ENCODE peak calls at places on chromosomes 13 and 19, in five cellular contexts. C is H1, W is neuronal stem cell, T is mesenchymal stem cell, U is trophoblast cell. A is an unnamed sample.

GRCh38 chr19:48568345-48568886 is 16.4 kb downstream of the SULT2B1 start:
- DNase-seq in C (peak), W (no peak), T (peak), U (peak), A (peak)

GRCh38 chr19:19256072-19256969 is 16.8 kb downstream of the TM6SF2 start:
- DNase-seq in C (no peak), W (no peak), T (no peak), U (no peak), A (no peak)

GRCh38 chr19:18007939-18008673 is at the start of gene ARRDC2:
- DNase-seq in C (peak), W (peak), T (peak), U (peak), A (peak)

GRCh38 chr19:45273532-45273877 is 22.4 kb downstream of the MARK4 start:
- DNase-seq in C (no peak), W (no peak), T (no peak), U (no peak), A (no peak)

GRCh38 chr13:112448621-112449544 is 72.7 kb downstream of the SPACA7 start:
- DNase-seq in C (no peak), W (no peak), T (no peak), U (no peak), A (no peak)

GRCh38 chr19:18167975-18168645 is 5.5 kb upstream of the IFI30 start:
- DNase-seq in C (peak), W (no peak), T (peak), U (no peak), A (no peak)

GRCh38 chr19:45223879-45224278 is 21.3 kb downstream of the EXOC3L2 start:
- DNase-seq in C (no peak), W (no peak), T (no peak), U (peak), A (no peak)

GRCh38 chr19:46731007-46731501 is 14.1 kb upstream of the PRKD2 start:
- DNase-seq in C (no peak), W (no peak), T (peak), U (peak), A (no peak)

GRCh38 chr19:29517412-29517811 is 8.4 kb upstream of the VSTM2B start:
- DNase-seq in C (no peak), W (no peak), T (no peak), U (no peak), A (no peak)

GRCh38 chr19:2613507-2614295 is 88.8 kb downstream of the GNG7 start:
- DNase-seq in C (peak), W (no peak), T (peak), U (no peak), A (peak)

GRCh38 chr13:44068737-44069136 is 189.0 kb downstream of the LACC1 start:
- DNase-seq in C (no peak), W (no peak), T (peak), U (no peak), A (no peak)

GRCh38 chr19:33812388-33813330 is 16.0 kb downstream of the KCTD15 start:
- DNase-seq in C (no peak), W (no peak), T (no peak), U (no peak), A (no peak)

GRCh38 chr19:47036233-47036651 is 12.2 kb downstream of the TMEM160 start:
- DNase-seq in C (no peak), W (no peak), T (no peak), U (no peak), A (no peak)

GRCh38 chr13:86932935-86933334 is 738.2 kb upstream of the SLITRK5 start:
- DNase-seq in C (no peak), W (peak), T (peak), U (no peak), A (peak)

GRCh38 chr19:12778020-12778904 is 2.9 kb upstream of the HOOK2 start:
- DNase-seq in C (peak), W (no peak), T (peak), U (no peak), A (peak)

GRCh38 chr19:35773020-35773809 is 2.1 kb upstream of the ARHGAP33 start:
- DNase-seq in C (no peak), W (no peak), T (peak), U (no peak), A (no peak)

GRCh38 chr19:46173886-46174475 is 25.9 kb downstream of the IGFL2 start:
- DNase-seq in C (no peak), W (no peak), T (no peak), U (no peak), A (no peak)

GRCh38 chr13:106847049-106847448 is 279.1 kb upstream of the ARGLU1 start:
- DNase-seq in C (no peak), W (no peak), T (no peak), U (no peak), A (no peak)

GRCh38 chr13:98275711-98276171 is 98.7 kb upstream of the RNF113B start:
- DNase-seq in C (no peak), W (no peak), T (peak), U (no peak), A (no peak)

GRCh38 chr13:98279473-98280175 is 102.6 kb upstream of the RNF113B start:
- DNase-seq in C (no peak), W (no peak), T (no peak), U (no peak), A (peak)

GRCh38 chr13:98276486-98276885 is 99.4 kb upstream of the RNF113B start:
- DNase-seq in C (no peak), W (no peak), T (no peak), U (no peak), A (no peak)

GRCh38 chr13:98280176-98280510 is 103.1 kb upstream of the RNF113B start:
- DNase-seq in C (no peak), W (no peak), T (no peak), U (no peak), A (no peak)

GRCh38 chr13:98278068-98278619 is 101.1 kb upstream of the RNF113B start:
- DNase-seq in C (no peak), W (no peak), T (no peak), U (no peak), A (no peak)
- H2AK5ac ChIP-seq in C (peak), W (no peak), T (no peak), U (no peak), A (no peak)

DNA sequence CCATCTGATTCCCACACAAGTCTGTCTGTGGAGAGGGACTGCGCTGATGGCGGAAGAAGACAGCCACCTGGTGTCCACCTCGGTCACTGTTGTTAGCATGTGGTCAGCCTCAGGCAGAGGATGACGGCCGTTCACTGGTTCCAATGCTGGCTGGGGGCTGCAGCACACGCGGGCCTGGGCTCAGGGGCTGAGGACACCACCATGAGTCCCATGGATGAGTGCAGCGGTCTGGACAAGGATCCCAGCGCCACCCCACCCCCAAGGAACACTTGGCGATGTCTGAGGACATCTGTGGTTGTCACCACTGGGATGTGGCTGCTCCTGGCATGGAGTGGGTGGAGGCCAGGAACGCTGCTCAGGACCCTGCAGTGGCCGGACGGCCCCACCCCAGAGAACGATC is 10.9 kb downstream of the DPP9 start:
- DNase-seq in C (no peak), W (no peak), T (no peak), U (peak), A (no peak)
- H2BK12ac ChIP-seq in C (no peak), W (no peak), T (no peak), U (no peak), A (no peak)

GRCh38 chr13:97567510-97568243 is 133.7 kb downstream of the RAP2A start:
- DNase-seq in C (no peak), W (no peak), T (peak), U (peak), A (peak)
- H2AK5ac ChIP-seq in C (no peak), W (no peak), T (no peak), U (no peak), A (no peak)

DNA sequence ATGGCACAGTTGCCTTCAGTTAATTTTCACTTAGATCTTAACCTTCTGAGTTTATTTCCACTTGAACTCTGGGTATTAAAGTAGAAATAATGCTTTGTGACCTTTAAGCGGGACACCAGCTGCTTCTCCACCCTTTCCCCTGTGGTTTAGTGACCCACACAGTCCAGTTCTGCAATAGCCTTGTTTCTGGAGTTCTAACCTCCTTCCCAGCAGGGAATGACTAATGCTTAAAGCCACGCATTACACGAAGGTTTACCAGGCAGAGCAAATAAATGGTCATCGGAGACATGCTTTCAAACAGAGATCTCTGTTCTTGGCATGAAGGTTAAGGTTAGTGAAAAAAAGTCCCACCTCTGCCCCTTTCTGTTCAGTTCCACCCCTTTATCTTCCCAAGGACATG is 25.3 kb upstream of the MEDAG start:
- DNase-seq in C (no peak), W (no peak), T (peak), U (no peak), A (no peak)
- H2BK12ac ChIP-seq in C (no peak), W (no peak), T (peak), U (no peak), A (no peak)

GRCh38 chr13:58340895-58341294 is 709.4 kb downstream of the PCDH17 start:
- DNase-seq in C (no peak), W (no peak), T (no peak), U (no peak), A (no peak)
- H2AK5ac ChIP-seq in C (no peak), W (no peak), T (no peak), U (no peak), A (no peak)

A was measured in H9.